ENCODE peak calls at places on chromosomes 3 and 15, in six cellular contexts. A is Caco-2, D is BE2C, E is esophagus squamous epithelium, F is pancreas, N is uterus. K is an unnamed sample.

GRCh38 chr3:49006591-49007067 is 562 bp upstream of the WDR6 start:
- DNase-seq in N (peak; percentile 65), E (no peak), A (no peak), D (no peak), F (peak; percentile 53), K (peak; percentile 30)

GRCh38 chr3:175342196-175342595 is 483.1 kb downstream of the NAALADL2 start:
- DNase-seq in D (no peak), E (no peak), A (no peak), N (no peak), F (no peak), K (no peak)

GRCh38 chr3:101383156-101383575 is 62.8 kb upstream of the IMPG2 start:
- DNase-seq in A (no peak), D (no peak), F (no peak), N (no peak), E (no peak), K (peak; percentile 54)

GRCh38 chr3:145133281-145133680 is 1027.7 kb downstream of the PLOD2 start:
- DNase-seq in F (no peak), D (no peak), N (no peak), E (no peak), A (no peak), K (peak; percentile 6)

GRCh38 chr15:97692317-97693015 is 268.0 kb upstream of the ARRDC4 start:
- DNase-seq in E (no peak), A (no peak), N (no peak), D (no peak), F (no peak), K (no peak)

GRCh38 chr3:127457094-127457475 is 133.4 kb downstream of the TPRA1 start:
- DNase-seq in N (no peak), F (no peak), D (no peak), A (no peak), E (no peak), K (peak; percentile 73)

GRCh38 chr3:72482589-72483249 is 365.5 kb downstream of the SHQ1 start:
- DNase-seq in A (peak; percentile 32), F (peak; percentile 59), E (peak; percentile 18), D (no peak), N (peak; percentile 90), K (no peak)

GRCh38 chr15:71136159-71137137 is 21.2 kb downstream of the THSD4 start:
- DNase-seq in D (no peak), E (no peak), F (no peak), A (no peak), N (peak; percentile 62), K (no peak)

GRCh38 chr3:169264711-169265110 is 398.8 kb downstream of the MECOM start:
- DNase-seq in A (no peak), E (no peak), N (peak; percentile 16), F (peak; percentile 72), D (peak; percentile 74), K (no peak)

GRCh38 chr15:83278191-83278590 is 6.3 kb downstream of the BNC1 start:
- DNase-seq in E (no peak), F (no peak), D (no peak), N (no peak), A (no peak), K (no peak)

GRCh38 chr3:49614936-49615335 is 59.2 kb upstream of the APEH start:
- DNase-seq in N (no peak), D (no peak), E (no peak), F (no peak), A (no peak), K (no peak)

GRCh38 chr3:73498764-73499622 is 125.7 kb downstream of the PDZRN3 start:
- DNase-seq in E (no peak), F (no peak), N (no peak), D (no peak), A (no peak), K (no peak)

GRCh38 chr3:107985496-107985895 is 105.3 kb downstream of the CD47 start:
- DNase-seq in F (no peak), A (no peak), E (no peak), N (no peak), D (no peak), K (no peak)

GRCh38 chr3:66153471-66153870 is 67.3 kb upstream of the SLC25A26 start:
- DNase-seq in N (no peak), E (no peak), F (no peak), D (no peak), A (peak; percentile 49), K (peak; percentile 14)

GRCh38 chr3:63872135-63872924 is 8.7 kb downstream of the ATXN7 start:
- DNase-seq in E (no peak), A (no peak), N (no peak), F (no peak), D (no peak), K (no peak)

GRCh38 chr3:23659274-23659673 is 146.5 kb upstream of the UBE2E1 start:
- DNase-seq in A (no peak), F (no peak), D (no peak), E (no peak), N (no peak), K (no peak)

GRCh38 chr3:69326821-69327433 is 59.0 kb downstream of the FRMD4B start:
- DNase-seq in D (no peak), N (no peak), E (no peak), A (no peak), F (no peak), K (no peak)

GRCh38 chr3:151197981-151198767 is 4.8 kb downstream of the GPR171 start:
- DNase-seq in D (no peak), N (no peak), E (no peak), A (peak; percentile 87), F (no peak), K (no peak)

GRCh38 chr15:29926083-29926388 is 103.8 kb upstream of the TJP1 start:
- DNase-seq in D (no peak), A (no peak), F (no peak), N (no peak), E (no peak), K (no peak)
- TF ChIP-seq CTCF in D (no peak), A (no peak), F (no peak), N (no peak), E (no peak), K (no peak)

GRCh38 chr3:71215351-71215750 is 368.2 kb downstream of the FOXP1 start:
- DNase-seq in N (no peak), F (no peak), A (no peak), D (no peak), E (no peak), K (no peak)

GRCh38 chr3:71217640-71218222 is 365.8 kb downstream of the FOXP1 start:
- DNase-seq in F (no peak), E (no peak), D (no peak), N (no peak), A (no peak), K (peak; percentile 12)

GRCh38 chr3:71219744-71220638 is 363.5 kb downstream of the FOXP1 start:
- DNase-seq in A (no peak), F (no peak), D (no peak), N (no peak), E (no peak), K (no peak)

GRCh38 chr3:71214797-71215196 is 368.7 kb downstream of the FOXP1 start:
- DNase-seq in A (no peak), N (no peak), D (no peak), F (no peak), E (no peak), K (no peak)

DNA sequence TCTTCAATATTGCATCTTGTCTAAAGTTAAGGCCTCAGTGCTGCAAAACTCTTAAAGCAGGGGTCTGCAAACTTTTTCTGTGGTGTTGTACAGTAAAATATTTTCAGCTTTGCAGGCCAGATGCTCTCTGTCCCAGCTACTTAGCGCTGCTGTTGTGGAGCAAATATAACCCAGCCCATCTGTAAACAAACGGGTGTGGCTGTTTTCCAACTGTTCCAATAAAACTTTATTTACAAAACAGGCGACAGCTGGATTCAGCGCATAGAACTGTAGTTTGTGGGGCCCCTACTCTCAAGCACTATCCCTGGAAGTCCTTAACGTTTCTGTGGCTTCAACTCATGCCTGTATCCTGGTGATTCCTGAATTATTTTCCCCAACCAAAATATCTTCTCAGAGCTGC is 365.0 kb downstream of the FOXP1 start:
- DNase-seq in D (no peak), E (no peak), F (no peak), A (no peak), N (no peak), K (no peak)
- H3K4me1 ChIP-seq in D (no peaks in the 10 kb centered on the region), E (no peaks in the 10 kb centered on the region), F (no peaks in the 10 kb centered on the region), A (no peaks in the 10 kb centered on the region), N (no peaks in the 10 kb centered on the region), K (no peaks in the 10 kb centered on the region)

DNA sequence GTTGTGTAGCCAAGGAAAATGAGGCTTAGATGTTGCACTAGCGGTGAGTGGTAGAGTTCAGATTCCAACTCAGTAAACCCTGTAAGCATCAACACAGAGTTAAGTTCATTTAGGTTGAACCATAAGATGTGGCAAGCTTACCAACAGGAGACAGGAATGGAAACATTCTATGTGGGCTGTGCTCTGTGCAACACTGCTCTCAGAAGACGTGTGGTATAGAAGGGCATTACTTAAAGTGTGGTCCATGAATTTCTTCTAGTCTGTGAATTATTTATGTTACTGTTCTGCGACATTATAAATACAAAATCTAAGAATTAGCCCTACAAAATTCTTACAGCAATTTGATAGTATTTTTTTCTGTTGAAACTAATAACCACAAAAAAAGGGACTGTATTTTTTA is 213.3 kb downstream of the GRM7 start:
- DNase-seq in F (no peak), D (no peak), E (no peak), N (no peak), A (no peak), K (no peak)
- TF ChIP-seq CTCF in F (no peak), D (no peak), E (no peak), N (no peak), A (no peak), K (peak; percentile 18)

DNA sequence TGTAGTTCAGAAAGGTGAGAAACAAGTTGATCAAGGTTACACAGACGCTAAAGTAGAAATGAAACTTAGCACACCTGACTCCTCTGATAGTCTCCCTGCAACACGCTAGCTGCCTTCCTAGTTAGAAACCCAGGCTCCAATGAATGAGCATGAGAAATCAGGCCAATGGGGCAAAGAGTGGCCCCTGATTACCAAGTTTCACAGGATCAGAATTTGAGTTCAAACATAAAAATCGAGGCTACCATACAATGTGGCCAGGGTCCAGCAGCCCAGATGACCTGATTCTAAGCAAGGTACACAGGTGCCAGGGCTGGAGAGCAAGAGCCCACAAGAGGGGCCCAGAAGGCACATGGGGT is 7.7 kb downstream of the PLD1 start:
- DNase-seq in N (no peak), E (no peak), F (no peak), D (no peak), A (no peak), K (no peak)
- H3K4me1 ChIP-seq in N (peaks cover 5% of the 10 kb centered on the region), E (peaks cover 46% of the 10 kb centered on the region), F (peaks cover 13% of the 10 kb centered on the region), D (no peaks in the 10 kb centered on the region), A (peaks cover 20% of the 10 kb centered on the region), K (no peaks in the 10 kb centered on the region)

DNA sequence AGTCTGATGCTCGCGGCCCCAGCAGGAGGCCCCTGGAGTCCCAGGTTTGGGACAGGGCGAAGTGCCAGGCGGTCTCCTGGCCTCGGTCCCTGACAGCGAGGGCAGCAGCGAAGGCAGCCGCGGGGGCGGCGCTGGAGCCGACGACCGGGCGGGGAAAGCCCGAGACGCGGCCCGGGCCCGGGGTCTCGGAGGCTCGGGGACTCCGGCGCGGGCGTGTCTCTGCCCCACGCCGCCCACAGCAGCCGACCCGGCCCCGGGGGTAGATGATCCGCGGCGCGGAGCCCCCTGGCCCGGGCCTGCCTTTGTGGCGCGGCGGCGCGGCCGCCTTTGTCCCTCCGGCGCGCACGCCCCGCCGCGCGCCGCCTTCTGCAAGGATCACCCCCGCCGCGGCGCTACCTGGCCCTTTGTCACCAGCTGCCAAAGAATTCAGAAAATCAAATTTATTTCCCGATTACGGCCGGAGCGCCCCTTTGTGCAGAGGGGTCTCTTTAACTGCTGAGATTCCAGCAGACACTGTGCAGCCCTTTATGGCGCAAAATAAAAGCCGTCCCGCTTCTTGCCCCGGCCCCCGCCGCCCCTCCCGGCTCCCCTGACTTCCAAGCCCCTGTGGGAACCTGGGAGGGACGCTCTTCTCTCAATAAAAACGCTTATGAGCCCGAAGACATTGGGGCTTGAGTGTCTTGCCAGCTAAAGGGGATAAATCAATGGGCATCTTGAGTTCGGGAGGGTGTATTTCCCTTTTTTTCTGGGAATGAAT is 68.3 kb downstream of the HES1 start:
- DNase-seq in N (no peak), A (peak; percentile 45), E (no peak), F (no peak), D (no peak), K (peak; percentile 82)
- TF ChIP-seq CTCF in N (no peak), A (no peak), E (no peak), F (no peak), D (no peak), K (peak; percentile 15)

K was measured in neural progenitor cell.